ENCODE peak calls at places on chromosomes 11 and 22, in seven cellular contexts. A, F, M, Y, V, T and S are unnamed samples.

GRCh38 chr11:65551572-65552398 is 6.4 kb downstream of the LTBP3 start:
- DNase-seq in A (no peak), F (no peak), M (peak; percentile 49), Y (peak; percentile 83), V (no peak), T (peak; percentile 92), S (peak; percentile 22)

GRCh38 chr11:104965735-104966134 is 2.6 kb downstream of the CASP4 start:
- DNase-seq in A (no peak), F (peak; percentile 6), M (no peak), Y (no peak), V (no peak), T (no peak), S (no peak)

GRCh38 chr22:42324566-42324965 is 54.1 kb upstream of the TCF20 start:
- DNase-seq in A (no peak), F (peak; percentile 11), M (no peak), Y (no peak), V (no peak), T (no peak), S (no peak)

GRCh38 chr11:8681837-8682218 is 637 bp downstream of the TRIM66 start:
- DNase-seq in A (no peak), F (no peak), M (no peak), Y (no peak), V (no peak), T (no peak), S (no peak)

GRCh38 chr22:35783943-35784614 is 66.4 kb downstream of the APOL5 start:
- DNase-seq in A (no peak), F (peak; percentile 73), M (peak; percentile 11), Y (no peak), V (no peak), T (no peak), S (no peak)

GRCh38 chr11:66291303-66291705 is 390 bp upstream of the TMEM151A start:
- DNase-seq in A (no peak), F (no peak), M (no peak), Y (no peak), V (no peak), T (peak; percentile 57), S (no peak)

GRCh38 chr11:76263166-76263565 is 56.9 kb upstream of the WNT11 start:
- DNase-seq in A (no peak), F (no peak), M (no peak), Y (no peak), V (no peak), T (no peak), S (no peak)

GRCh38 chr11:12581923-12582322 is 92.3 kb upstream of the TEAD1 start:
- DNase-seq in A (no peak), F (peak; percentile 74), M (peak; percentile 82), Y (no peak), V (peak; percentile 58), T (no peak), S (peak; percentile 88)

GRCh38 chr11:12901874-12902481 is 107.1 kb upstream of the RASSF10 start:
- DNase-seq in A (no peak), F (no peak), M (no peak), Y (no peak), V (peak; percentile 42), T (no peak), S (peak; percentile 61)

GRCh38 chr11:13538044-13538443 is 42.2 kb upstream of the PTH start:
- DNase-seq in A (no peak), F (no peak), M (no peak), Y (no peak), V (no peak), T (no peak), S (no peak)

GRCh38 chr11:123137496-123138270 is 57.4 kb downstream of the CLMP start:
- DNase-seq in A (peak; percentile 20), F (no peak), M (peak; percentile 91), Y (peak; percentile 80), V (peak; percentile 86), T (peak; percentile 71), S (peak; percentile 75)

GRCh38 chr11:76691655-76692054 is 21.1 kb upstream of the LRRC32 start:
- DNase-seq in A (no peak), F (no peak), M (no peak), Y (no peak), V (no peak), T (no peak), S (no peak)

GRCh38 chr11:93622043-93622442 is 39.4 kb upstream of the CEP295 start:
- DNase-seq in A (no peak), F (no peak), M (peak; percentile 51), Y (no peak), V (no peak), T (no peak), S (no peak)

GRCh38 chr11:102912482-102912830 is 37.7 kb upstream of the MMP12 start:
- DNase-seq in A (no peak), F (no peak), M (peak; percentile 40), Y (no peak), V (no peak), T (no peak), S (peak; percentile 9)

GRCh38 chr11:118705111-118705741 is 25.8 kb upstream of the TREH start:
- DNase-seq in A (no peak), F (no peak), M (no peak), Y (no peak), V (no peak), T (no peak), S (no peak)

GRCh38 chr11:2206291-2206690 is 34.7 kb upstream of the TH start:
- DNase-seq in A (no peak), F (no peak), M (no peak), Y (peak; percentile 23), V (no peak), T (peak; percentile 33), S (no peak)

GRCh38 chr11:76823481-76824028 is 37.2 kb upstream of the ACER3 start:
- DNase-seq in A (no peak), F (peak; percentile 86), M (peak; percentile 93), Y (peak; percentile 43), V (peak; percentile 82), T (peak; percentile 43), S (peak; percentile 76)

GRCh38 chr22:30838111-30838510 is 130.5 kb downstream of the MORC2 start:
- DNase-seq in A (no peak), F (no peak), M (no peak), Y (no peak), V (peak; percentile 0), T (no peak), S (peak; percentile 28)

GRCh38 chr11:109347304-109347703 is 74.7 kb upstream of the C11orf87 start:
- DNase-seq in A (no peak), F (no peak), M (no peak), Y (no peak), V (no peak), T (no peak), S (no peak)

GRCh38 chr11:112082729-112083128 is 3.8 kb downstream of the TIMM8B start:
- DNase-seq in A (no peak), F (no peak), M (no peak), Y (no peak), V (peak; percentile 95), T (no peak), S (peak; percentile 76)

GRCh38 chr11:129881570-129882170 is 13.7 kb downstream of the NFRKB start:
- DNase-seq in A (no peak), F (peak; percentile 34), M (peak; percentile 53), Y (peak; percentile 53), V (peak; percentile 45), T (peak; percentile 79), S (peak; percentile 21)

GRCh38 chr11:75499423-75500305 is 26.1 kb downstream of the GDPD5 start:
- DNase-seq in A (no peak), F (peak; percentile 82), M (peak; percentile 72), Y (no peak), V (peak; percentile 73), T (no peak), S (peak; percentile 95)

GRCh38 chr11:46309669-46310288 is 32.3 kb downstream of the CREB3L1 start:
- DNase-seq in A (no peak), F (peak; percentile 34), M (peak; percentile 76), Y (no peak), V (no peak), T (no peak), S (no peak)

GRCh38 chr22:41971431-41971830 is 2.2 kb downstream of the SEPTIN3 start:
- DNase-seq in A (no peak), F (no peak), M (no peak), Y (no peak), V (no peak), T (no peak), S (no peak)

GRCh38 chr11:75776546-75776945 is 8.0 kb downstream of the DGAT2 start:
- DNase-seq in A (no peak), F (no peak), M (no peak), Y (no peak), V (no peak), T (no peak), S (no peak)

GRCh38 chr11:12276356-12276755 is 101.0 kb upstream of the PARVA start:
- DNase-seq in A (no peak), F (no peak), M (no peak), Y (peak; percentile 7), V (no peak), T (no peak), S (no peak)

GRCh38 chr11:109150603-109151002 is 271.4 kb upstream of the C11orf87 start:
- DNase-seq in A (peak; percentile 12), F (no peak), M (peak; percentile 20), Y (no peak), V (peak; percentile 27), T (no peak), S (no peak)

GRCh38 chr11:36746886-36747710 is 149.1 kb upstream of the RAG2 start:
- DNase-seq in A (peak; percentile 90), F (peak; percentile 80), M (peak; percentile 92), Y (peak; percentile 90), V (peak; percentile 87), T (peak; percentile 92), S (peak; percentile 92)

GRCh38 chr11:67316882-67317364 is 13.6 kb downstream of the SSH3 start:
- DNase-seq in A (no peak), F (no peak), M (no peak), Y (no peak), V (no peak), T (no peak), S (peak; percentile 52)

GRCh38 chr11:70139785-70140410 is 61.8 kb downstream of the ANO1 start:
- DNase-seq in A (no peak), F (no peak), M (no peak), Y (no peak), V (no peak), T (no peak), S (no peak)
- H2BK5ac ChIP-seq in A (no peak overlapping the region), F (no peak overlapping the region), M (no peak overlapping the region), Y (no peak overlapping the region), V (no peak overlapping the region), T (no peak overlapping the region), S (no peak overlapping the region)

DNA sequence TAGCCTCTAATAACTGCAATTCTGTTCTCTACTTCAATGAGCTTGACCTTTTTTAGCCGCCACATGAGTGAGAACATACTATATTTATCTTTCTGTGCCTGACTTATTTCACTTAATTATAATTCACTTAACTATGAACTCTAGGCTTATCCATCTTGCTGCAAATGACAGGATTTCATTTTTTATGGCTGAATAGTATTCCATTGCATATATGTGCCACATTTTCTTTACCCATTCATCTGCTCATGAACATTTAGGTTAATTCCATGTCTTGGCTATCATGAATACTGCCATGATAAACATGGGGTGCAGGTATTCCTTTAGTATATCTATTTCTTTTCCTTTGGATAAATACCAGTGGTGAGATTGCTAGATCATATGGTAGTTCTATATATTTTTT is 85.2 kb downstream of the CWC15 start:
- DNase-seq in A (no peak), F (no peak), M (no peak), Y (no peak), V (no peak), T (no peak), S (no peak)
- H2BK5ac ChIP-seq in A (no peak overlapping the region), F (no peak overlapping the region), M (no peak overlapping the region), Y (no peak overlapping the region), V (no peak overlapping the region), T (no peak overlapping the region), S (no peak overlapping the region)

GRCh38 chr11:73078631-73079030 is 63.5 kb downstream of the FCHSD2 start:
- DNase-seq in A (no peak), F (no peak), M (no peak), Y (no peak), V (no peak), T (no peak), S (no peak)
- H2BK5ac ChIP-seq in A (no peak overlapping the region), F (no peak overlapping the region), M (no peak overlapping the region), Y (no peak overlapping the region), V (no peak overlapping the region), T (no peak overlapping the region), S (no peak overlapping the region)

GRCh38 chr11:97325693-97326092 is 935.9 kb downstream of the JRKL start:
- DNase-seq in A (no peak), F (no peak), M (no peak), Y (peak; percentile 33), V (no peak), T (peak; percentile 53), S (no peak)
- H2BK5ac ChIP-seq in A (no peak overlapping the region), F (no peak overlapping the region), M (no peak overlapping the region), Y (no peak overlapping the region), V (no peak overlapping the region), T (no peak overlapping the region), S (no peak overlapping the region)